ENCODE peak calls at places on chromosomes 7 and 10, in seven cellular contexts. D is right lobe of liver, Z is HFFc6, P is psoas muscle, X is HL-60, Y is epithelial cell of esophagus, O is left lung. H is an unnamed sample.

GRCh38 chr10:91328320-91328984 is 81.7 kb upstream of the HECTD2 start:
- DNase-seq in D (no peak), Z (no peak), P (no peak), X (no peak), Y (no peak), O (no peak), H (no peak)

GRCh38 chr10:117418121-117418520 is 42.9 kb upstream of the PDZD8 start:
- DNase-seq in D (no peak), Z (no peak), P (no peak), X (no peak), Y (peak), O (no peak), H (peak)

GRCh38 chr10:14670551-14671240 is 104.0 kb downstream of the FAM107B start:
- DNase-seq in D (no peak), Z (peak), P (no peak), X (no peak), Y (no peak), O (no peak), H (no peak)

GRCh38 chr7:133846203-133846945 is 280.8 kb upstream of the LRGUK start:
- DNase-seq in D (no peak), Z (no peak), P (no peak), X (no peak), Y (no peak), O (no peak), H (no peak)

GRCh38 chr10:63773962-63774361 is 252.8 kb downstream of the REEP3 start:
- DNase-seq in D (no peak), Z (no peak), P (no peak), X (no peak), Y (no peak), O (no peak), H (no peak)

GRCh38 chr10:60331886-60332285 is 57.8 kb downstream of the ANK3 start:
- DNase-seq in D (no peak), Z (no peak), P (no peak), X (no peak), Y (no peak), O (no peak), H (no peak)

GRCh38 chr10:35765039-35765662 is 123.1 kb upstream of the FZD8 start:
- DNase-seq in D (peak), Z (no peak), P (no peak), X (no peak), Y (no peak), O (peak), H (no peak)

GRCh38 chr7:4238861-4239260 is 443.2 kb upstream of the FOXK1 start:
- DNase-seq in D (no peak), Z (no peak), P (no peak), X (no peak), Y (no peak), O (no peak), H (no peak)

GRCh38 chr7:142714375-142714774 is 34.9 kb upstream of the PRSS1 start:
- DNase-seq in D (no peak), Z (no peak), P (no peak), X (peak), Y (no peak), O (no peak), H (no peak)

GRCh38 chr7:137209151-137209822 is 134.2 kb downstream of the PTN start:
- DNase-seq in D (no peak), Z (no peak), P (no peak), X (no peak), Y (peak), O (no peak), H (no peak)

GRCh38 chr7:38907066-38907465 is 1.9 kb downstream of the VPS41 start:
- DNase-seq in D (no peak), Z (no peak), P (no peak), X (peak), Y (no peak), O (no peak), H (no peak)

GRCh38 chr10:95246582-95247051 is 44.2 kb downstream of the PDLIM1 start:
- DNase-seq in D (peak), Z (peak), P (peak), X (peak), Y (peak), O (no peak), H (peak)

GRCh38 chr10:80165173-80165572 is 32.6 kb downstream of the PLAC9 start:
- DNase-seq in D (no peak), Z (peak), P (no peak), X (no peak), Y (peak), O (no peak), H (peak)

GRCh38 chr10:49441488-49442476 is 45.9 kb upstream of the DRGX start:
- DNase-seq in D (no peak), Z (no peak), P (no peak), X (no peak), Y (no peak), O (peak), H (no peak)

GRCh38 chr7:129990403-129991192 is 37.8 kb upstream of the UBE2H start:
- DNase-seq in D (no peak), Z (peak), P (no peak), X (no peak), Y (no peak), O (no peak), H (no peak)

GRCh38 chr10:23512355-23513058 is 73.6 kb downstream of the OTUD1 start:
- DNase-seq in D (no peak), Z (peak), P (no peak), X (peak), Y (peak), O (no peak), H (peak)

GRCh38 chr10:22606164-22606614 is 108.2 kb downstream of the PIP4K2A start:
- DNase-seq in D (peak), Z (peak), P (no peak), X (peak), Y (no peak), O (no peak), H (peak)

GRCh38 chr10:100508691-100509150 is 10.9 kb downstream of the SEC31B start:
- DNase-seq in D (no peak), Z (peak), P (no peak), X (peak), Y (peak), O (no peak), H (peak)

GRCh38 chr10:114537791-114538543 is 120.1 kb downstream of the ABLIM1 start:
- DNase-seq in D (no peak), Z (no peak), P (no peak), X (no peak), Y (no peak), O (no peak), H (no peak)

GRCh38 chr7:152435384-152436278 is at the start of gene KMT2C:
- DNase-seq in D (peak), Z (no peak), P (peak), X (peak), Y (peak), O (peak), H (peak)

GRCh38 chr10:126892873-126893175 is 12.4 kb upstream of the DOCK1 start:
- DNase-seq in D (no peak), Z (no peak), P (no peak), X (no peak), Y (no peak), O (no peak), H (no peak)

GRCh38 chr7:148909560-148909959 is 25.5 kb upstream of the EZH2 start:
- DNase-seq in D (no peak), Z (no peak), P (no peak), X (no peak), Y (no peak), O (no peak), H (no peak)

GRCh38 chr7:32154797-32155196 is 84.6 kb upstream of the PDE1C start:
- DNase-seq in D (no peak), Z (no peak), P (peak), X (no peak), Y (no peak), O (no peak), H (peak)

GRCh38 chr7:118626739-118627138 is 402.2 kb downstream of the ANKRD7 start:
- DNase-seq in D (no peak), Z (no peak), P (no peak), X (no peak), Y (peak), O (no peak), H (no peak)

GRCh38 chr7:131188367-131189339 is 139.0 kb upstream of the MKLN1 start:
- DNase-seq in D (no peak), Z (peak), P (no peak), X (peak), Y (peak), O (no peak), H (peak)

GRCh38 chr7:154953006-154953684 is 49.8 kb downstream of the PAXIP1 start:
- DNase-seq in D (peak), Z (peak), P (peak), X (peak), Y (peak), O (peak), H (peak)

GRCh38 chr7:137670521-137671064 is 176.2 kb downstream of the DGKI start:
- DNase-seq in D (no peak), Z (peak), P (no peak), X (no peak), Y (peak), O (no peak), H (peak)

GRCh38 chr7:137172105-137172590 is 171.4 kb downstream of the PTN start:
- DNase-seq in D (no peak), Z (no peak), P (no peak), X (no peak), Y (no peak), O (no peak), H (no peak)

GRCh38 chr10:98790817-98791216 is 344.1 kb upstream of the HPS1 start:
- DNase-seq in D (no peak), Z (peak), P (no peak), X (no peak), Y (peak), O (no peak), H (peak)

GRCh38 chr10:59904431-59905065 is 1.8 kb downstream of the CCDC6 start:
- DNase-seq in D (no peak), Z (no peak), P (no peak), X (peak), Y (no peak), O (no peak), H (no peak)

GRCh38 chr7:131265227-131265626 is 62.4 kb upstream of the MKLN1 start:
- DNase-seq in D (no peak), Z (no peak), P (no peak), X (no peak), Y (no peak), O (no peak), H (no peak)

GRCh38 chr7:139339698-139340036 is 1.5 kb upstream of the FMC1 start:
- DNase-seq in D (no peak), Z (no peak), P (no peak), X (no peak), Y (no peak), O (no peak), H (no peak)

GRCh38 chr7:17651926-17652385 is 288.3 kb downstream of the SNX13 start:
- DNase-seq in D (no peak), Z (peak), P (no peak), X (no peak), Y (peak), O (no peak), H (peak)

GRCh38 chr7:45921699-45922519 is 837 bp upstream of the IGFBP3 start:
- DNase-seq in D (peak), Z (peak), P (peak), X (no peak), Y (peak), O (no peak), H (peak)

GRCh38 chr10:83692196-83692595 is 447.1 kb upstream of the GHITM start:
- DNase-seq in D (no peak), Z (no peak), P (no peak), X (no peak), Y (no peak), O (no peak), H (peak)

GRCh38 chr10:926075-926698 is 5.3 kb downstream of the LARP4B start:
- DNase-seq in D (no peak), Z (no peak), P (no peak), X (no peak), Y (peak), O (no peak), H (peak)

GRCh38 chr7:44176486-44176885 is 12.8 kb downstream of the GCK start:
- DNase-seq in D (no peak), Z (no peak), P (no peak), X (no peak), Y (no peak), O (no peak), H (no peak)

GRCh38 chr7:105787793-105788192 is 88.6 kb downstream of the ATXN7L1 start:
- DNase-seq in D (no peak), Z (no peak), P (no peak), X (no peak), Y (no peak), O (no peak), H (no peak)

GRCh38 chr10:132446661-132447445 is 49.9 kb downstream of the PWWP2B start:
- DNase-seq in D (peak), Z (peak), P (no peak), X (peak), Y (peak), O (peak), H (peak)
- TF ChIP-seq CTCF in D (peak), Z (peak), P (peak), X (peak), Y (peak), O (peak), H (peak)

GRCh38 chr10:130074639-130075038 is 36.0 kb downstream of the C10orf143 start:
- DNase-seq in D (no peak), Z (no peak), P (no peak), X (no peak), Y (no peak), O (no peak), H (no peak)
- TF ChIP-seq CTCF in D (no peak), Z (peak), P (no peak), X (no peak), Y (no peak), O (no peak), H (no peak)

GRCh38 chr10:94225589-94225988 is 137.2 kb downstream of the NOC3L start:
- DNase-seq in D (no peak), Z (peak), P (no peak), X (no peak), Y (peak), O (no peak), H (peak)
- TF ChIP-seq CTCF in D (no peak), Z (peak), P (peak), X (no peak), Y (peak), O (no peak), H (peak)

DNA sequence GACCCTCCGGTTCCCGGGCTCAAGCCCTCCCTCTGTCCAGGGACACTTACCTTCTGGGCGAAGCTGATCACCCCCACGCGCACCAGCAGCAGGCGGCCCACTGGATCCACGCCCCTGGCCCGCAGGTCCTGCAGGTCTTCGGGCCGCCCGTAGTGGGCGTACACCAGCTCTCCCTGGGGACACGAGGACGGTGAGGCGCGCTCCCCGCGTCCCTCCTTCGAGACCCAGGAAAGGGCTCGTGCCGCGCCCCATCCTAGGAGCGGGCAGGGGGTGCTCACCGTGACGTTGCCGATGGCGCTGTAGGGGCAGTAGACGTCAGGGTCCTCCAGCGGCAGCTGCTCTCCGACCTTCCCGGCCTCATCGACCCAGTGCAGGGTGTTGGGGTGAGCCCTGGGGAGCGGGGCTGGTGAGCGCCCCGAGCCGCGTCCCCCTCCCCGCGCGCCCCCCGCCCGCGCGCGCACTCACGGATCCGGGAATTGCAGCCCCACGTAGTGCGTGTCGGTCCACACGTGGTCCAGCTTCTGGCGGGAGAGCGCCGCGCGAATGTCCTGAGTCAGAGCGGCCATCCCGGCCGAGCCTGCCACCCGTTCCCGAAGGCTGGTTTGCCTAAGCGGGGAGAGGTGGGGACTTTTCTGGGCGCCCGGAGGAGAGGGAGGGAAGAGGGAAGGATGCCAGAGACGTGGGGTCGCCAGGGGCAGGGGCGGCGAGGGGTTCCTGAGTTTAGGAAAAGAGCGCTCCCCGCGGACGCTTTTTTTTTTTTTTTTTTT is 8.2 kb downstream of the TFR2 start:
- DNase-seq in D (peak), Z (peak), P (peak), X (peak), Y (peak), O (peak), H (no peak)
- TF ChIP-seq CTCF in D (no peak), Z (peak), P (no peak), X (peak), Y (peak), O (no peak), H (no peak)

GRCh38 chr10:92839191-92840085 is 8.9 kb upstream of the EXOC6 start:
- DNase-seq in D (peak), Z (peak), P (peak), X (peak), Y (peak), O (peak), H (peak)
- TF ChIP-seq CTCF in D (peak), Z (peak), P (peak), X (no peak), Y (peak), O (no peak), H (no peak)

GRCh38 chr10:44045020-44045419 is 339.9 kb downstream of the CXCL12 start:
- DNase-seq in D (no peak), Z (no peak), P (no peak), X (no peak), Y (no peak), O (no peak), H (no peak)

GRCh38 chr10:44047361-44047760 is 337.5 kb downstream of the CXCL12 start:
- DNase-seq in D (no peak), Z (no peak), P (no peak), X (peak), Y (no peak), O (no peak), H (no peak)

GRCh38 chr10:44044549-44044948 is 340.3 kb downstream of the CXCL12 start:
- DNase-seq in D (no peak), Z (no peak), P (peak), X (no peak), Y (no peak), O (no peak), H (no peak)

GRCh38 chr10:44043646-44044368 is 341.1 kb downstream of the CXCL12 start:
- DNase-seq in D (no peak), Z (no peak), P (peak), X (no peak), Y (no peak), O (no peak), H (no peak)

GRCh38 chr10:44046605-44047004 is 338.3 kb downstream of the CXCL12 start:
- DNase-seq in D (no peak), Z (peak), P (no peak), X (no peak), Y (peak), O (no peak), H (peak)
- TF ChIP-seq CTCF in D (no peak), Z (peak), P (peak), X (no peak), Y (no peak), O (no peak), H (no peak)